ENCODE peak calls at places on chromosome X, in ten cellular contexts. V is A673; Z is HEK293T; P is DMS79 treated with DMSO at 0.1 percent for 48 hours; H is EL; W is occipital lobe; D is osteocyte; T is activated CD4-positive, CD25-positive, alpha-beta regulatory T cell treated with anti-CD3 and anti-CD28 coated beads, Interleukin-2, amount 50 U/mL, for 72 hours; Q is effector CD4-positive, alpha-beta T cell; X is stimulated activated CD4-positive, alpha-beta T cell treated with anti-CD3 and anti-CD28 coated beads, Interleukin-4, amount 100 ng/mL, for 48 hours. Y is an unnamed sample.

GRCh38 chrX:124023838-124024238 is 62.3 kb downstream of the STAG2 start:
- DNase-seq in V (no peak), Z (no peak), P (no peak), H (peak; percentile 21), W (no peak), D (no peak), T (no peak), Q (no peak), X (no peak), Y (no peak)

GRCh38 chrX:8632949-8633348 is 99.0 kb downstream of the ANOS1 start:
- DNase-seq in V (peak; percentile 49), Z (no peak), P (peak; percentile 12), H (no peak), W (no peak), D (no peak), T (no peak), Q (no peak), X (no peak), Y (no peak)

GRCh38 chrX:3939967-3940610 is 226.6 kb upstream of the PRKX start:
- DNase-seq in V (peak; percentile 64), Z (peak; percentile 9), P (no peak), H (peak; percentile 3), W (no peak), D (no peak), T (no peak), Q (no peak), X (no peak), Y (no peak)

GRCh38 chrX:120857240-120857639 is 18.4 kb downstream of the CT47B1 start:
- DNase-seq in V (peak; percentile 9), Z (no peak), P (no peak), H (no peak), W (no peak), D (no peak), T (no peak), Q (no peak), X (no peak), Y (no peak)

GRCh38 chrX:87583679-87584078 is 66.1 kb downstream of the KLHL4 start:
- DNase-seq in V (peak; percentile 9), Z (peak; percentile 7), P (no peak), H (no peak), W (no peak), D (no peak), T (no peak), Q (no peak), X (no peak), Y (no peak)

GRCh38 chrX:119410027-119410819 is 11.1 kb downstream of the SLC25A43 start:
- DNase-seq in V (no peak), Z (no peak), P (peak; percentile 40), H (peak; percentile 93), W (no peak), D (no peak), T (no peak), Q (no peak), X (no peak), Y (no peak)

GRCh38 chrX:2967584-2967983 is 38.4 kb upstream of the ARSD start:
- DNase-seq in V (no peak), Z (no peak), P (no peak), H (peak; percentile 0), W (no peak), D (no peak), T (no peak), Q (no peak), X (no peak), Y (no peak)

GRCh38 chrX:111888600-111888999 is 12.6 kb downstream of the TRPC5OS start:
- DNase-seq in V (no peak), Z (no peak), P (no peak), H (no peak), W (no peak), D (no peak), T (no peak), Q (no peak), X (no peak), Y (no peak)

GRCh38 chrX:26788402-26788998 is 572.5 kb downstream of the MAGEB5 start:
- DNase-seq in V (no peak), Z (no peak), P (no peak), H (no peak), W (no peak), D (no peak), T (no peak), Q (no peak), X (no peak), Y (no peak)

GRCh38 chrX:74492720-74493201 is 71.5 kb downstream of the SLC16A2 start:
- DNase-seq in V (peak; percentile 28), Z (no peak), P (peak; percentile 13), H (no peak), W (no peak), D (no peak), T (no peak), Q (no peak), X (peak; percentile 6), Y (peak; percentile 6)

GRCh38 chrX:19334945-19335626 is 8.6 kb upstream of the PDHA1 start:
- DNase-seq in V (peak; percentile 71), Z (peak; percentile 25), P (no peak), H (no peak), W (no peak), D (no peak), T (no peak), Q (no peak), X (no peak), Y (no peak)

GRCh38 chrX:72247206-72247944 is 8.5 kb upstream of the ERCC6L start:
- DNase-seq in V (no peak), Z (no peak), P (peak; percentile 66), H (no peak), W (no peak), D (no peak), T (no peak), Q (no peak), X (no peak), Y (no peak)

GRCh38 chrX:20309796-20310195 is 43.1 kb upstream of the RPS6KA3 start:
- DNase-seq in V (no peak), Z (no peak), P (no peak), H (peak; percentile 1), W (no peak), D (no peak), T (no peak), Q (no peak), X (no peak), Y (no peak)